ENCODE peak calls at places on chromosomes 1 and 21, in five cellular contexts. R, G, A, L and Y are unnamed samples.

GRCh38 chr1:201042663-201043461 is 19.3 kb upstream of the KIF21B start:
- DNase-seq in A (peak; percentile 68), L (peak; percentile 39), R (no peak), G (peak; percentile 65), Y (peak; percentile 39)

GRCh38 chr1:26831546-26832248 is 5.2 kb downstream of the ZDHHC18 start:
- DNase-seq in G (no peak), A (no peak), L (no peak), R (no peak), Y (no peak)

GRCh38 chr1:106055900-106056299 is 1000.6 kb upstream of the PRMT6 start:
- DNase-seq in A (no peak), G (peak; percentile 70), L (no peak), R (no peak), Y (no peak)

GRCh38 chr1:90443340-90443739 is 273.8 kb downstream of the BARHL2 start:
- DNase-seq in L (no peak), R (no peak), A (no peak), G (no peak), Y (no peak)

GRCh38 chr1:55650449-55650848 is 435.3 kb upstream of the USP24 start:
- DNase-seq in G (no peak), L (no peak), A (no peak), R (no peak), Y (no peak)

GRCh38 chr1:207049974-207050391 is 1.0 kb downstream of the YOD1 start:
- DNase-seq in L (peak; percentile 32), R (no peak), G (peak; percentile 62), A (peak; percentile 39), Y (peak; percentile 47)

GRCh38 chr1:99737016-99737415 is 29.4 kb downstream of the FRRS1 start:
- DNase-seq in G (peak; percentile 73), R (peak; percentile 46), A (no peak), L (no peak), Y (peak; percentile 47)

GRCh38 chr1:50880373-50880772 is 79.7 kb downstream of the FAF1 start:
- DNase-seq in G (no peak), R (no peak), A (no peak), L (no peak), Y (no peak)

GRCh38 chr21:42463861-42464515 is 32.0 kb downstream of the RSPH1 start:
- DNase-seq in A (peak; percentile 65), G (no peak), R (no peak), L (peak; percentile 27), Y (no peak)

GRCh38 chr1:42736152-42736551 is 3.9 kb downstream of the CLDN19 start:
- DNase-seq in A (no peak), R (no peak), G (no peak), L (no peak), Y (no peak)

GRCh38 chr21:25895565-25896205 is 160.9 kb downstream of the GABPA start:
- DNase-seq in A (peak; percentile 5), G (peak; percentile 57), R (peak; percentile 4), L (no peak), Y (peak; percentile 35)

GRCh38 chr1:167635233-167635648 is 5.2 kb downstream of the RCSD1 start:
- DNase-seq in G (no peak), L (no peak), A (no peak), R (no peak), Y (no peak)

GRCh38 chr1:90710579-90711536 is 6.2 kb downstream of the BARHL2 start:
- DNase-seq in G (peak; percentile 31), R (no peak), L (no peak), A (no peak), Y (no peak)

GRCh38 chr1:226029093-226029496 is 30.0 kb upstream of the SDE2 start:
- DNase-seq in G (no peak), R (no peak), L (no peak), A (no peak), Y (no peak)

GRCh38 chr1:24902471-24902891 is 27.6 kb downstream of the RUNX3 start:
- DNase-seq in R (no peak), A (no peak), L (no peak), G (no peak), Y (no peak)

GRCh38 chr1:165697881-165698842 is at the start of gene ALDH9A1:
- DNase-seq in A (peak; percentile 89), L (peak; percentile 73), G (peak; percentile 91), R (no peak), Y (peak; percentile 68)

GRCh38 chr1:248627971-248628844 is 6.7 kb downstream of the OR2T11 start:
- DNase-seq in A (no peak), R (no peak), L (no peak), G (no peak), Y (no peak)

GRCh38 chr1:151993734-151994496 is at the start of gene S100A10:
- DNase-seq in L (peak; percentile 55), R (no peak), G (peak; percentile 21), A (peak; percentile 69), Y (peak; percentile 71)

GRCh38 chr1:86119214-86119764 is 37.3 kb downstream of the COL24A1 start:
- DNase-seq in G (no peak), R (no peak), L (no peak), A (no peak), Y (no peak)

GRCh38 chr1:193308438-193308837 is 122.0 kb upstream of the B3GALT2 start:
- DNase-seq in R (no peak), A (no peak), L (no peak), G (no peak), Y (no peak)

GRCh38 chr1:110635434-110635833 is 29.3 kb upstream of the KCNA2 start:
- DNase-seq in G (no peak), R (no peak), A (no peak), L (no peak), Y (no peak)

GRCh38 chr21:44511938-44512275 is 28.1 kb downstream of the KRTAP10-1 start:
- DNase-seq in A (no peak), L (no peak), R (no peak), G (no peak), Y (no peak)

GRCh38 chr1:231631717-231632116 is 5.1 kb downstream of the DISC1 start:
- DNase-seq in R (no peak), A (no peak), L (no peak), G (no peak), Y (no peak)

GRCh38 chr1:44634790-44635189 is 39.5 kb downstream of the TMEM53 start:
- DNase-seq in R (no peak), G (no peak), L (no peak), A (no peak), Y (no peak)

GRCh38 chr1:205547932-205548827 is 43.7 kb downstream of the CDK18 start:
- DNase-seq in A (no peak), R (no peak), L (no peak), G (no peak), Y (no peak)